ENCODE peak calls at places on chromosome 1, in six cellular contexts. E, V, Q, F, N and Y are unnamed samples.

GRCh38 chr1:246959944-246960693 is 28.4 kb upstream of the AHCTF1 start:
- DNase-seq in E (no peak), V (no peak), Q (peak), F (no peak), N (no peak), Y (no peak)

GRCh38 chr1:114009393-114009792 is 30.1 kb downstream of the OLFML3 start:
- DNase-seq in E (peak), V (no peak), Q (no peak), F (no peak), N (peak), Y (no peak)

GRCh38 chr1:30964706-30965105 is 56.1 kb upstream of the SDC3 start:
- DNase-seq in E (no peak), V (no peak), Q (no peak), F (no peak), N (no peak), Y (no peak)

GRCh38 chr1:221740941-221741363 is 937 bp downstream of the DUSP10 start:
- DNase-seq in E (peak), V (no peak), Q (no peak), F (no peak), N (no peak), Y (peak)

GRCh38 chr1:198258491-198258890 is 101.7 kb downstream of the NEK7 start:
- DNase-seq in E (peak), V (no peak), Q (peak), F (no peak), N (no peak), Y (no peak)

GRCh38 chr1:14828665-14829064 is 230.2 kb downstream of the KAZN start:
- DNase-seq in E (no peak), V (no peak), Q (no peak), F (no peak), N (no peak), Y (no peak)

GRCh38 chr1:230867903-230868735 is at the start of gene C1orf198:
- DNase-seq in E (no peak), V (no peak), Q (no peak), F (peak), N (peak), Y (peak)

GRCh38 chr1:156642265-156643185 is 608 bp downstream of the BCAN start:
- DNase-seq in E (no peak), V (no peak), Q (no peak), F (no peak), N (no peak), Y (peak)

GRCh38 chr1:7247683-7248401 is 462.6 kb downstream of the CAMTA1 start:
- DNase-seq in E (no peak), V (no peak), Q (no peak), F (no peak), N (no peak), Y (no peak)

GRCh38 chr1:26283871-26284596 is 4.1 kb downstream of the SH3BGRL3 start:
- DNase-seq in E (no peak), V (no peak), Q (no peak), F (no peak), N (no peak), Y (no peak)

GRCh38 chr1:99170516-99170915 is 93.8 kb upstream of the PLPPR4 start:
- DNase-seq in E (peak), V (no peak), Q (no peak), F (peak), N (no peak), Y (no peak)

GRCh38 chr1:247906504-247907047 is 11.2 kb downstream of the OR2W3 start:
- DNase-seq in E (peak), V (no peak), Q (no peak), F (no peak), N (no peak), Y (no peak)

GRCh38 chr1:151003175-151003574 is 3.5 kb downstream of the MINDY1 start:
- DNase-seq in E (no peak), V (no peak), Q (no peak), F (no peak), N (no peak), Y (no peak)

GRCh38 chr1:12296623-12297022 is 66.8 kb downstream of the VPS13D start:
- DNase-seq in E (peak), V (no peak), Q (peak), F (no peak), N (no peak), Y (no peak)

GRCh38 chr1:215923129-215923824 is 356.2 kb downstream of the KCTD3 start:
- DNase-seq in E (peak), V (no peak), Q (no peak), F (no peak), N (no peak), Y (no peak)

GRCh38 chr1:17117451-17118265 is 1.6 kb downstream of the PADI2 start:
- DNase-seq in E (no peak), V (no peak), Q (no peak), F (no peak), N (no peak), Y (no peak)

GRCh38 chr1:53631622-53632310 is 107.2 kb downstream of the GLIS1 start:
- DNase-seq in E (no peak), V (no peak), Q (no peak), F (no peak), N (no peak), Y (no peak)

GRCh38 chr1:78348526-78349284 is 142.1 kb upstream of the PTGFR start:
- DNase-seq in E (peak), V (no peak), Q (no peak), F (no peak), N (no peak), Y (no peak)

GRCh38 chr1:235943581-235944114 is 76.9 kb upstream of the LYST start:
- DNase-seq in E (peak), V (no peak), Q (no peak), F (no peak), N (no peak), Y (no peak)

GRCh38 chr1:1118893-1119220 is 3.0 kb upstream of the C1orf159 start:
- DNase-seq in E (no peak), V (no peak), Q (no peak), F (no peak), N (no peak), Y (no peak)

GRCh38 chr1:33383974-33384767 is 46.7 kb downstream of the PHC2 start:
- DNase-seq in E (peak), V (no peak), Q (no peak), F (no peak), N (no peak), Y (no peak)

GRCh38 chr1:9422321-9422720 is 116.9 kb upstream of the SLC25A33 start:
- DNase-seq in E (no peak), V (no peak), Q (no peak), F (no peak), N (no peak), Y (no peak)

GRCh38 chr1:155983191-155984023 is 5.1 kb upstream of the ARHGEF2 start:
- DNase-seq in E (peak), V (no peak), Q (no peak), F (no peak), N (peak), Y (no peak)

GRCh38 chr1:198175418-198176170 is 18.8 kb downstream of the NEK7 start:
- DNase-seq in E (peak), V (no peak), Q (no peak), F (no peak), N (no peak), Y (no peak)

GRCh38 chr1:19209439-19209989 is 552 bp downstream of the UBR4 start:
- DNase-seq in E (peak), V (peak), Q (no peak), F (peak), N (peak), Y (peak)

GRCh38 chr1:109186704-109187071 is 27.0 kb upstream of the SARS1 start:
- DNase-seq in E (peak), V (no peak), Q (no peak), F (no peak), N (no peak), Y (no peak)

GRCh38 chr1:68363346-68363745 is 86.4 kb downstream of the RPE65 start:
- DNase-seq in E (no peak), V (no peak), Q (no peak), F (no peak), N (no peak), Y (no peak)

GRCh38 chr1:203406446-203407045 is 55.6 kb upstream of the FMOD start:
- DNase-seq in E (no peak), V (no peak), Q (no peak), F (no peak), N (no peak), Y (no peak)

GRCh38 chr1:220011620-220012019 is 34.7 kb downstream of the EPRS1 start:
- DNase-seq in E (peak), V (no peak), Q (no peak), F (no peak), N (no peak), Y (no peak)

GRCh38 chr1:15799928-15800835 is 7.3 kb downstream of the UQCRHL start:
- DNase-seq in E (peak), V (peak), Q (no peak), F (peak), N (peak), Y (peak)

GRCh38 chr1:192660613-192661012 is 24.7 kb downstream of the RGS13 start:
- DNase-seq in E (no peak), V (no peak), Q (no peak), F (no peak), N (no peak), Y (no peak)

GRCh38 chr1:47323475-47324105 is 9.6 kb upstream of the STIL start:
- DNase-seq in E (no peak), V (no peak), Q (no peak), F (no peak), N (peak), Y (no peak)

GRCh38 chr1:18776777-18777176 is 82.7 kb downstream of the TAS1R2 start:
- DNase-seq in E (no peak), V (no peak), Q (no peak), F (no peak), N (no peak), Y (no peak)

DNA sequence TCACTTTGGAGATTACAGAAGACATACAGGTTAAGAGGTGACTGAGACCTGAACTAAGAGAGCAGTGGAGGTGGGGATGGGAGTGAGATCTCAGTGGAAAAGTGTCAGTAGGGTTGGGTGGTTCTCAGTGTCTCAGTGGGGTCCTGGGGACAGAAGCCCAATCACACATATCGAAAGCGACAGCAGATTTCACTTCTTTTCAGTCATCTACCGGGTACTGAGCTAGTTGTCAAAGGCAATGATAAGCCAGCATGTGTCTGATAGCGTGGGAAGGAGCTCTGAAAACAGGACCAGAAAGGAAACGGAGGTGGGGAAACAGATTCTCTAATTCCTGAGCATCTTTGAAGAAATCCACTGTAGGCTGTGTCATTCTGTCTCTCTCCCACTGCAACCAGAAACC is 59.5 kb downstream of the RHOU start:
- DNase-seq in E (no peak), V (no peak), Q (peak), F (no peak), N (no peak), Y (no peak)
- TF ChIP-seq RFX5 in E (no peak), V (no peak), Q (no peak), F (no peak), N (no peak), Y (no peak)

DNA sequence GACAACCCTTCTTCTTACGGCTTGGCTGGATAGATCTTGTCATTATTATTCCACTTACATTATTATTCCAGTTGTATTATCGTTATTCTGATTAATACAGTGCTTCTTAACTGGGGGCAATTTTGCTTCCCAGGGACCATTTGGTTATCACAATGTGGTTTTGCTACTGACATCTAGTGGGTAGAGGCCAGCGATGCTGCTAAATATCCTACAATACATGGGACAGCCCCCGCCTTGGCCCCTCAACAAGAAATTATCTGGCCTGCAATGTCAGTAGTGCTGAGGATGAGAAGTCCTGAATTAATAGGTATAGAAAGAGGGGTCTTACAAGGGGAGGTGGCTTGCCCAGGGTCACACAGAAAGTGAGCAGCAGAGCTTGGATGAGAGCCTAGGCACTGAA is 105.6 kb downstream of the PTPRU start:
- DNase-seq in E (no peak), V (no peak), Q (no peak), F (no peak), N (no peak), Y (no peak)
- TF ChIP-seq RFX5 in E (no peak), V (no peak), Q (no peak), F (no peak), N (no peak), Y (no peak)

DNA sequence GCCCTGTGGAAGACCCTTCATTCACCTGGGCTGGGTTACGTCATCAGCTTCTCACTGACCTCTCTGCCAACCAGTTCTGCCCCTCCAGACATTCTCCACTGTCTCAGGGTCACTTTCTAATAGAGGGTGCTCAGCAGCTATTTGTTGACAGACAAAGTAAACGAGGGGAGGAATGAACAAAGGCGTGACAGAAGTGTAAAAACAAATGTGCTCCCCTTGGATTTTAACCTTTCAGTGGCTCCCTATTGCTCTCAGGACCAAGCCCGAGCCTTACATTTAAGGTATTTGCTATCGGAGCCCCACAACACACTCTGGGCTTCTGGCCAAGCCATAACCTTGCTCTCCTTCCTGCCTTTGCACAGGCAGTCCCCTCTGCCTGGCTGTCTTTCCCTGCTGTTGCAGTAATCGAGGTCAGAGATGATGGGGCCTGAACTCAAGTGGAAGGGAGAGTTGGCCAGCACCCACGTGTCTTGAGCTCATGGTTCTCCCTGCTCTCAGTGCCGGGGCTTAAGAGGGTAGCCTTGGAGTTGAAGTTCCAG is 9.3 kb upstream of the MARCKSL1 start:
- DNase-seq in E (peak), V (no peak), Q (no peak), F (no peak), N (peak), Y (no peak)
- TF ChIP-seq RFX5 in E (no peak), V (no peak), Q (no peak), F (no peak), N (no peak), Y (no peak)

GRCh38 chr1:3650248-3651010 is 526 bp upstream of the WRAP73 start:
- DNase-seq in E (no peak), V (no peak), Q (no peak), F (no peak), N (no peak), Y (no peak)

GRCh38 chr1:3652538-3653285 is 396 bp downstream of the TP73 start:
- DNase-seq in E (no peak), V (no peak), Q (no peak), F (no peak), N (peak), Y (peak)

GRCh38 chr1:3651939-3652537 is at the start of gene TP73:
- DNase-seq in E (no peak), V (no peak), Q (no peak), F (no peak), N (no peak), Y (peak)

GRCh38 chr1:3649342-3650247 is at the start of gene WRAP73:
- DNase-seq in E (peak), V (peak), Q (peak), F (peak), N (peak), Y (peak)

DNA sequence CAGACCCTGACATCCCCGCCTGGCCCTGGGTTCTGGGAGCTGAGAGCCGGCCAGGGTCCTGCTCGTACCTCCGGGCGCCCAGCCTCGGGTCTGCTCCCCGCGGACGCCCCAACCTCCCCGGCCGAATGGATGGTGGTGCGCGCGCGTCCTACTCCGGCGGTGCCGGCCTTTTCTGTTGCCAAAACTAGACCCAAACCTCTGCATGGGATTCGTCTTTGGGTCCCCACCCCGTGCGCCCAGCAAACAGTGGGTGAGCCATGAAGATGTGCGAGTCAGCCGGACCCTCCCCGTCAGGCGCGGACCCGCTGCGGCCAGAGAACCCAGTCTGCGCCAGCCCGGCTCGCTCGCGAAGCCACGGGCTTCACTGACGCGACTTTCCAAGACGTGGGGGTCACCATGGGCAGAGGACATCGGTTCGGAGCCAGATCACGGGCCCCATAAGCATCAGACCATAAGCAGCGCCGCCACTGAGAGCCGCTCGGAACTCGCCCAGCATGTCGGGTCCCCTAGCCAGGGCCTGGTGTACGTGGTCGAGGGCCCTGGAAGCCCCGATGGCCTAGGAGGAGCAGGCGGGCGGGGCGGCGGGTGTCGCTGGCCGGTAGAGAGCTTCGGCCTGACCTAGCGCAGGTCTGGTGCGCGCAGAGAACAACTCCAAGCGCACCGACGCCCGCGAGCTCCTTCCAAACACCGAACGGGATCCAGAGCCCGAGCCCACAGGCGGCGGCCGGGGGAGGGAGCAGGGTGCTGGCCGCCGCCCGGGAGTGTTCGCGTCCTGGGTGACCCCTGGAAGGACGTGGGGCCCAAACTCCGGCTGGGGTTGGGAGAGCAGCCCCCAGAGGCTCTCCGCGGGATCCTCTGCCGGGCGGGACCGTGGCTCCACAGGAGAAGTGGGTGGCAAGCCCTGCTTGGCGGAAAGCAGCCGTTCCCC is 1.0 kb upstream of the TP73 start:
- DNase-seq in E (no peak), V (no peak), Q (no peak), F (no peak), N (no peak), Y (no peak)
- TF ChIP-seq RFX5 in E (no peak), V (no peak), Q (no peak), F (no peak), N (no peak), Y (no peak)